ENCODE peak calls at places on chromosomes 2 and 18, in five cellular contexts. X is HCT116, C is SK-N-SH, V is HepG2, J is H1. D is an unnamed sample.

GRCh38 chr18:60485207-60485606 is 112.6 kb upstream of the MC4R start:
- DNase-seq in C (no peak), J (no peak), X (no peak), V (no peak), D (no peak)

GRCh38 chr18:25005602-25006375 is 346.2 kb downstream of the ZNF521 start:
- DNase-seq in X (no peak), J (no peak), C (no peak), V (no peak), D (no peak)

GRCh38 chr2:23069935-23070334 is 315.0 kb upstream of the KLHL29 start:
- DNase-seq in V (no peak), X (no peak), C (no peak), J (no peak), D (no peak)

GRCh38 chr2:213723051-213723560 is 438.8 kb downstream of the SPAG16 start:
- DNase-seq in C (no peak), J (no peak), X (no peak), V (no peak), D (no peak)

GRCh38 chr18:2955966-2956521 is 56.9 kb downstream of the LPIN2 start:
- DNase-seq in X (no peak), J (no peak), C (no peak), V (no peak), D (no peak)

GRCh38 chr2:228768818-228769217 is 502.3 kb downstream of the PID1 start:
- DNase-seq in X (no peak), V (no peak), J (no peak), C (no peak), D (no peak)

GRCh38 chr18:23033079-23033478 is 100.0 kb downstream of the RBBP8 start:
- DNase-seq in C (no peak), V (no peak), X (no peak), J (no peak), D (no peak)

GRCh38 chr18:76464281-76465259 is 30.5 kb downstream of the ZNF516 start:
- DNase-seq in J (no peak), X (no peak), V (no peak), C (no peak), D (no peak)

GRCh38 chr2:28366496-28367282 is 26.0 kb upstream of the FOSL2 start:
- DNase-seq in X (no peak), C (peak; percentile 76), J (no peak), V (no peak), D (no peak)

GRCh38 chr18:59454909-59455727 is 96.1 kb upstream of the LMAN1 start:
- DNase-seq in C (peak; percentile 62), V (no peak), X (no peak), J (no peak), D (no peak)

GRCh38 chr18:63545094-63545493 is 2.9 kb downstream of the SERPINB12 start:
- DNase-seq in J (no peak), V (no peak), X (no peak), C (no peak), D (no peak)

GRCh38 chr18:525066-525797 is 24.7 kb upstream of the COLEC12 start:
- DNase-seq in J (no peak), C (no peak), V (no peak), X (no peak), D (no peak)

GRCh38 chr2:109448946-109449788 is 164.6 kb downstream of the SEPTIN10 start:
- DNase-seq in X (peak; percentile 8), C (peak; percentile 55), V (no peak), J (no peak), D (peak; percentile 49)

GRCh38 chr2:69213201-69213600 is 173.8 kb downstream of the GFPT1 start:
- DNase-seq in X (no peak), J (no peak), V (no peak), C (peak; percentile 60), D (no peak)

GRCh38 chr2:216632952-216633615 is at the start of gene IGFBP2:
- DNase-seq in C (peak; percentile 96), J (peak; percentile 83), V (no peak), X (peak; percentile 41), D (peak; percentile 75)

GRCh38 chr2:98191880-98192279 is 104.9 kb downstream of the VWA3B start:
- DNase-seq in V (no peak), C (no peak), X (no peak), J (no peak), D (no peak)

GRCh38 chr2:126436411-126436810 is 219.5 kb upstream of the GYPC start:
- DNase-seq in J (no peak), X (no peak), V (no peak), C (no peak), D (no peak)

GRCh38 chr2:45607701-45608100 is 3.4 kb downstream of the SRBD1 start:
- DNase-seq in X (peak; percentile 26), V (peak; percentile 45), J (no peak), C (peak; percentile 57), D (peak; percentile 49)

GRCh38 chr2:20424300-20425290 is 22.3 kb upstream of the RHOB start:
- DNase-seq in V (no peak), C (peak; percentile 57), X (no peak), J (no peak), D (no peak)

GRCh38 chr2:23148342-23148741 is 236.6 kb upstream of the KLHL29 start:
- DNase-seq in V (no peak), X (no peak), J (peak; percentile 44), C (no peak), D (no peak)

DNA sequence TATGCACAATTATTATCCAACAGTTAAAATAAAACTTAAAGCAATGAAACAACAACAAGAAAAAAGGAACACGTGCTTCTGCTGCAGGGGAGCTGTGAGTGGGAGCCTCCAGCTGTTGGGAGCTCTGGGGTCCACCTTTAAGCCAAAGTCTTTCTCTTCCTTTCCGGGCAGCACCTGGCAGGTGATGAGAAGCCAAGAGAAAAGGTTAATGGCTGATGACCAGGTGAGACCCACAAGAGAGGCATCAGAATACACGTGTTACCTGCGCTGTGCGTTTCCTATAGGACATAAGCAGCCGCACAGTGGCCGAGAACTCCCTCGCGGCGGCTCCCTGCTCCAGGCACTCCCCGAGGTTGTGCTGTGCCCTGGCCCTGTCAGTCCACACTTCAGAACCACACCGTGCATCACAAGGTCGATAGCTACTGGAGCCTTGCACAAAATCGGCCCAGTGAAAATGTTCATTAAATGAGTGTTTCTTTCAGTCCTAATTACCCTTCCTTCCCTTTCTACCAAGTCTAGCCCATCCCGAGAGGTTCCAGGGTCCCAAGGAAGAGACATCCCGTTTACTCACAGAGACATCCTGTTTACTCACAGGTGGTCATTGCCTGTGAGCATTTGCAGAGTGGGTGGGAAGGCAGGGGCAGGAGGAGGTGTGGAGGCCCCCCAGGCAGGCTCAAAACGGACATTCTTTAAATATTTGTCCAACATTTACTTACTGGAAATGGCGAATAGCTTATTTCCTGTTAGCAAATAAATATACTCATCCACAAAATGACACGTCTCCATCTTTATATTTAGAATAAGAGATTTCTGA is 44.9 kb upstream of the ASB18 start:
- DNase-seq in J (peak; percentile 43), C (no peak), X (no peak), V (no peak), D (no peak)
- TF ChIP-seq JUND in J (no peak), C (no peak), X (no peak), V (no peak), D (no peak)

DNA sequence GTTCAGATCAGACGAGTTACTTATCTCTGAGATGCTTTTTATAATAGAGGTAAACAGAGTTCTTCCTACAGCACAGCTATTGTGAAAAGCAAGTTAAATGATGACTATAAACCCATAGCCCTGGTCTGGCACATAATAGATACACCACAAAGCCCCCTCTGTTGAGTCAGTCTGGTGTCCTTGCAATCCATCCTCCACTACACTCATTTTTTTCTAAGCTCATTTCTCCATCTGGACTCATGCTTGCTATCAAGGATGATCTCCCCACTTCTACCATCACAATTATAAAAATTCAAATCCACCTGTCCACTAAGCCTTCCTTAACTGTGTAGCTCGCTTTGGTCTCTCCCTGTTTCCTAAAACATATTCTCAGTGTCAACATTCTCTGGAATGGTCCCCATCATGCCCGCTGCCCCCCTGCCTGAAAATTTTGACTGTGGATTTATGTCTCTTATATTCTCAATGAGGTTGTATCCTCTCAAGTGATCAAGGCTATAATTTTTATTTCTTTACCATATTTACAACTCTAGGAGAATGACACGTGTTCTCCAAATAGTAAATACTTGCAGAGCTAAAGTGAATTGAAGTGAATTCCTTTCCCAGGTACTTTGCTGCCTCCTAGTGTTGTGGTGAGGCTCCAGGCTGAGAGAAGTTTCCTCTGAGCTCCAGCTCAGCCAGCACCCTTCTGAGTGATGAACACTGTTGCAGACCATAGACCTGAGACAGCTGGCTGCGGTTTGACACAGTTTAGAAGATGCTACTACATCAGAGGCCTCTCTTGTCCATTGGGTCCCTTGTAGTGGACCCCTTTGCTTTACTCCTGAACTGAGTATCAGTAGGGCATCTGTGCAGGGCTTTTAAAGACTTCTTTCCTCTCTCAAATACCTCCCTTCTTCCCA is 108.7 kb downstream of the DPP10 start:
- DNase-seq in V (peak; percentile 74), C (peak; percentile 25), J (peak; percentile 66), X (no peak), D (peak; percentile 66)
- TF ChIP-seq JUND in V (no peak), C (no peak), J (no peak), X (no peak), D (no peak)

DNA sequence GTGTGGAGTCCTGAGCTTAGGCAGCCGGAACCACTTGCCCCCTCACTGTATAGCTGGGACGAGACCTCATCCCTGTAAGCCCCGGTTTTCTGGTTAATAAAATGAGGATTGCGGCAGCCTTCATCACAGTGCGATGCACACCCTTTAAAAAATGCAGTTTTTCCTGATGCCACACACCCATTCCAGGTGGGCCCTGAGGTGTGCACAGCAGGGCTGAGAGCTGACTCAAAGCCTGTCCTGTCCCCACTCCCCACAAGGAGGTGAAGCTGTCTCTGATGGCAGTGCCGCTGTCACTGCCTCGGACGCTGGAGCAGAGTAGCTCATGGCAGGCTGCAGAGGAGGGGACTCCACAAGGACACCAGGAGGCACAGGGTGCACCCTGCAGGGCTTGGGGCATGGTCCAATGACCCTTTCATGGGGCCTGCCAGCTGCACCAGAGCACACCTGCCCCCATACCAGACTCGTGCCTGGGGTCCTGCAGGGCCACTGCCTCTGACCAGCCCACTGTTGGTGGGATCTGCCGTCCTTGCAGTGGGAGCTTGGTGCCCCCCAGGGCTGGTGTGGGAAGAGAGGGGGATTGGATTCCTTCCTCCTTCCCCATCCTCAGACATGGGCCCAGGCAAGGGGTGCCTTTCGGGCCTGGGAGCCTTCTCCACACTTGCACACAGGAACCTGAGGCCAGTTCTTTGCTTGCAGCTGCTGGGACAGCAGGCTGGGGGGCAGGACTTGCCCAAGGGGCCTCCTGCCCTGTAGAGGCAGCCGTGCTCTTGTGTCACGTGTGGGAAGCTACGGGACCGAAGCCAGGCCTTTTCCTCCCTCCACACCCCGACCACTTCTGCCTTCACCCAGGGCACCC is 22.8 kb downstream of the GPC1 start:
- DNase-seq in C (no peak), X (no peak), J (no peak), V (no peak), D (no peak)
- TF ChIP-seq JUND in C (no peak), X (no peak), J (no peak), V (no peak), D (no peak)

DNA sequence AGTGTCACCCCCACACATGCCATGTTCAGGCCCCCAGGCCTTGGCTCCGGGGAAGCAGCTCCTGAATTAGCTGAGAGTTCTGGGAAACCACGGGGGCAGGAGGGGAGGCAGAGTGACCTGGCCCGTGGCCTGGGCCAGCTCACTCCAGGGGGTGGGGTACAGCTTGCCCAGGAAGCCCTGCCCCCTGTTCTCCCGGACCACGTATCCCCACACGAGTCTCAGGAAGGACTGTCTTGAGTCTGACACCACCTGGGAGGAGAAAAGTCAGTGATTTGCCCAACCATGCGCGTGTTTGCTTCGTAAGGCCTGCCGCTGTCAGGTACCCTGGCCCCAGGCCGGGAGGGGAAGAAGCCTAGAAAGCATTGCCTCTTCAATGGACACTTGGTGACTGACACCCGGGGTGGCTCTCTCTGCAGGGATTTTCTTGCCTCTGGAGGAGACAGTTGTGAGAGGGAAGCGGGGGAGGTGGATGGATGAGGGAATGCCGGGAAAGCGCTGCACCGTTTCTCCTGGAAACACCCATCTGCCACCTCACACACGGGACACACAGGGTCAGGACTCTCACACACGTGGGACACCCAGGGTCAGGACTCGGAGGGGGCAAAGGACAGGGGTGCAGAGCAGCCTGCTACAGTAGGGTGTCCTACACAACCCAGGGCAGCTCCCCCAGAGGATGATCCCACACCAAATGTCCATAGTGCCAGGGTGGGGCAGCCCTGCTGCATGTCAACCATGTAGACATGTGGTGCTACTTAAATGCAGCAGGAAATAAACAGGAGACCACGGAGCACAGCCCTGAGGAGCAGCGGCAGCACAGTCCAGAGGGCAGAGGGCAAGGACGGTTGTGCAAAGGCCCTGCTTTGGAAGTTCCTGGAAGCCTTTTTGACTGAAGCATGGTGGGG is 4.9 kb downstream of the RAMP1 start:
- DNase-seq in V (no peak), J (peak; percentile 46), X (no peak), C (no peak), D (no peak)
- TF ChIP-seq JUND in V (no peak), J (no peak), X (no peak), C (no peak), D (no peak)

D was measured in T47D.